ENCODE peak calls at places on chromosome 10, in eight cellular contexts. E is A549, D is upper lobe of left lung, G is transverse colon, S is sigmoid colon, I is tibial nerve, N is stomach, W is K562. B is an unnamed sample.
A peak's percentile ranks its signal among the peaks of the same experiment; 100 is the strongest.

GRCh38 chr10:99852481-99853213 is 70.2 kb downstream of the ABCC2 start:
- DNase-seq in E (no peak), D (no peak), G (no peak), S (no peak), I (no peak), N (no peak), W (no peak), B (no peak)

GRCh38 chr10:24451325-24451820 is 242.4 kb downstream of the KIAA1217 start:
- DNase-seq in E (no peak), D (no peak), G (no peak), S (no peak), I (no peak), N (no peak), W (no peak), B (no peak)

GRCh38 chr10:16116404-16117304 is 256.3 kb upstream of the MINDY3 start:
- DNase-seq in E (peak; percentile 49), D (no peak), G (no peak), S (no peak), I (no peak), N (no peak), W (peak; percentile 23), B (no peak)

GRCh38 chr10:100889546-100889945 is 23.2 kb upstream of the SLF2 start:
- DNase-seq in E (no peak), D (no peak), G (no peak), S (no peak), I (no peak), N (no peak), W (no peak), B (no peak)

GRCh38 chr10:129320340-129320739 is 146.7 kb upstream of the MGMT start:
- DNase-seq in E (no peak), D (no peak), G (no peak), S (no peak), I (no peak), N (no peak), W (no peak), B (no peak)

GRCh38 chr10:370222-370825 is 235.1 kb downstream of the ZMYND11 start:
- DNase-seq in E (no peak), D (no peak), G (no peak), S (no peak), I (no peak), N (no peak), W (no peak), B (no peak)

GRCh38 chr10:92886334-92886961 is 38.1 kb downstream of the EXOC6 start:
- DNase-seq in E (peak; percentile 48), D (no peak), G (no peak), S (no peak), I (no peak), N (no peak), W (no peak), B (no peak)

GRCh38 chr10:117112220-117112619 is 25.9 kb downstream of the VAX1 start:
- DNase-seq in E (peak; percentile 21), D (no peak), G (no peak), S (no peak), I (no peak), N (no peak), W (no peak), B (no peak)

GRCh38 chr10:29250066-29250465 is 38.8 kb upstream of the LYZL1 start:
- DNase-seq in E (no peak), D (no peak), G (no peak), S (no peak), I (no peak), N (no peak), W (no peak), B (no peak)

GRCh38 chr10:480928-481551 is 208.4 kb downstream of the DIP2C start:
- DNase-seq in E (no peak), D (no peak), G (no peak), S (no peak), I (no peak), N (peak; percentile 51), W (no peak), B (no peak)

GRCh38 chr10:34156781-34157425 is 658.2 kb downstream of the PARD3 start:
- DNase-seq in E (peak; percentile 54), D (no peak), G (no peak), S (no peak), I (no peak), N (no peak), W (no peak), B (no peak)

GRCh38 chr10:112202076-112202475 is 18.5 kb upstream of the GPAM start:
- DNase-seq in E (no peak), D (no peak), G (no peak), S (no peak), I (no peak), N (no peak), W (no peak), B (no peak)

GRCh38 chr10:112201334-112201733 is 17.8 kb upstream of the GPAM start:
- DNase-seq in E (no peak), D (no peak), G (no peak), S (no peak), I (no peak), N (no peak), W (no peak), B (no peak)

GRCh38 chr10:112208292-112208691 is 24.7 kb upstream of the GPAM start:
- DNase-seq in E (no peak), D (no peak), G (no peak), S (no peak), I (no peak), N (no peak), W (no peak), B (no peak)

GRCh38 chr10:112203328-112204076 is 19.9 kb upstream of the GPAM start:
- DNase-seq in E (no peak), D (no peak), G (no peak), S (no peak), I (no peak), N (no peak), W (no peak), B (no peak)

DNA sequence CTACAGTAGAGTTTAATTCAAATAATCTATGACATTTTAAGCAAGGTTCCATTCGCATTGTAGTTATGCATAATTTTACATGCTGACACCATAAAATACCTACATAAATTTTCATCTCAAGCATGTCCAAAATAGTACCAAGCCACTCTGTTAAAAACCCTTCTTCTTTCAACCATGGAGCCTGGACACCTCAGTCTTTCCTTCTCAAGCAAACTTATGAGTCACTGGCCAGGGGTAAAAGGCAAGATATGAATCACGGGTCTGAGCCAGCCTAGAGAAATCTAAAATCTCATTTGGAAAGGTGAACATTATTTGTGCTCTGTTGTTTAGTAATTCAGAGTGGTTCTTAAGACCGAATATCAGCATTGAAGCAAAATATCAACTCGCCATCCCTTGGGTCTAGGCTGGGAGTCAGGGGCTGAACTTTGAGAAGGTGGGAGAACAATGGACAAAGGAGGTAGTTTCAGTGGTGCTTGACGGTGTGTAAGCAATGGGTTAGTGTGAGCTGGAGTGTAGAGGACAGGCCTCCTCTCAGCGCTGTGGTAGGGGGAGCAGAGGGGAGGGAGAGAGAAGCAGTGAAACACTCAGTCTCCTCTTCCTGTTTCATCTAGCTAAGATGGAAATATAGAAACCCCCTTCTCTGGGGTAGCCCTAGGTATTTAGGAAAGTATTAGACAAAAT is 19.1 kb upstream of the GPAM start:
- DNase-seq in E (no peak), D (no peak), G (no peak), S (no peak), I (no peak), N (no peak), W (no peak), B (no peak)
- TF ChIP-seq EP300 in E (no peak), D (no peak), G (no peak), S (no peak), I (no peak), N (no peak), W (no peak), B (no peak)

DNA sequence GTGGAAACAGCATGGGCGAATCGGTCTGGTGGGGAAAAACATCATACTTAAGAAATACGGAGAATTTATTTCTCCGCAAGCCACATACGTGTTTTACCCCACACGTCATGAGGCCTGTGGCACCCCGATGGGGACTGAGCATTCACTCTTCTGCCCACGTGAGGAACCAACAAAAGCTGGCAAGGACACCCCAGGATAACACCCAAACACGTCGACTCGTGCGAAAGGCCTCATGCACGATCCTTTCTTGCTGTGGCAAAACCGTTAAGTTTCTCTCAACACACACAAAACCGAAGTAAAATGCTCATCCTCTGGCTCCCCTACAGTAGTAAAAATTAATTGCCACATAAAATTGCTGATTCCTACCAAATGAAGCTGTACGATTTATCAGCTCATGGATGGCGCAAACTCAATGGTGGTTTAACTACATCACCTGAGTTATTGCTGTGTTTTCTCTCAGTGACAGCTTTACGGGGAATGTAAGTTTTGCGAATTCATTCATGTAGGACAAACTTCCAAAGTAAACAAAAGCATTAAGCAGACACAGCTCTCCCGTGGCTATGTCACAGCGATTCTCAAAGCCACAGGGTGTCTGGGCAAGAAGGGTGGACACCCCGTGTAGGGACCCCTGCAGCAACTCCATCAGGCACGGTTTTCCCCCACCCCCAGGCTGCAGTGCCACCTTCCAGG is 97.0 kb downstream of the CTBP2 start:
- DNase-seq in E (no peak), D (no peak), G (no peak), S (no peak), I (no peak), N (no peak), W (no peak), B (no peak)
- H3K4me1 ChIP-seq in E (peaks cover 20% of the 10 kb centered on the region), D (peaks cover 74% of the 10 kb centered on the region), G (peaks cover 70% of the 10 kb centered on the region), S (peaks cover 74% of the 10 kb centered on the region), I (peaks cover 81% of the 10 kb centered on the region), N (peaks cover 91% of the 10 kb centered on the region), W (peaks cover 10% of the 10 kb centered on the region), B (peaks cover 43% of the 10 kb centered on the region)

GRCh38 chr10:88117869-88118632 is 254.6 kb downstream of the PTEN start:
- DNase-seq in E (peak; percentile 28), D (no peak), G (no peak), S (no peak), I (peak; percentile 58), N (no peak), W (peak; percentile 9), B (no peak)
- TF ChIP-seq CTCF in E (no peak), D (peak; percentile 11), G (no peak), S (no peak), I (no peak), N (no peak), W (peak; percentile 23), B (no peak)

GRCh38 chr10:54940418-54940817 is 139.4 kb upstream of the PCDH15 start:
- DNase-seq in E (peak; percentile 0), D (no peak), G (no peak), S (no peak), I (no peak), N (no peak), W (no peak), B (no peak)
- TF ChIP-seq EP300 in E (no peak), D (no peak), G (no peak), S (no peak), I (no peak), N (no peak), W (no peak), B (no peak)

GRCh38 chr10:110571093-110571743 is 3.7 kb downstream of the SMC3 start:
- DNase-seq in E (no peak), D (no peak), G (no peak), S (no peak), I (no peak), N (no peak), W (no peak), B (no peak)
- H3K4me1 ChIP-seq in E (peaks cover 56% of the 10 kb centered on the region), D (peaks cover 34% of the 10 kb centered on the region), G (peaks cover 14% of the 10 kb centered on the region), S (peaks cover 59% of the 10 kb centered on the region), I (peaks cover 62% of the 10 kb centered on the region), N (peaks cover 66% of the 10 kb centered on the region), W (peaks cover 8% of the 10 kb centered on the region), B (peaks cover 4% of the 10 kb centered on the region)

DNA sequence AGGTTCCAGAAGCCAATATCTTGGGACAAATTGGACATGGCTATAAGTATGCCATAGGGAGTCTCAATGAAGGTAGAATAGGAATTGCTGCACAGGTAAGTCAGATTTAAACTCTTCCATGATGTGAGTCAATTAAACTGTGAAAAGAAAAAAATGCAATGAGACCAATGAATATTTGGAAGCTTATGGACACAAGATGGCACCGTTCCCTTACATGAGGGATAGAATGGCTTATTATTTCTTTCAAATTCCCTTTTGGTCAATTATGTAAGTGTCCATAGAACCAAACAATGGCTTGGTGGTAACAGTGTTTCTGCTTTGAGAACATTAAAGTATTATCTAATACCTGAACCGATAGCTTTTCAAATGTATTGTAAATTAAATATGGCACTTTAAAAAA is 35.6 kb downstream of the ACADSB start:
- DNase-seq in E (peak; percentile 23), D (no peak), G (no peak), S (no peak), I (no peak), N (no peak), W (no peak), B (no peak)
- TF ChIP-seq CTCF in E (peak; percentile 52), D (no peak), G (no peak), S (no peak), I (no peak), N (no peak), W (peak; percentile 46), B (no peak)

B was measured in ovary.